ENCODE peak calls at places on chromosomes 13 and 19, in seven cellular contexts. L is left ventricle myocardium inferior; Q is tibial nerve; Y is CD8-positive, alpha-beta T cell; X is stomach; I is GM23338; N is breast epithelium. K is an unnamed sample.
A peak's percentile ranks its signal among the peaks of the same experiment; 100 is the strongest.

GRCh38 chr13:51849145-51850101 is 4.4 kb upstream of the TMEM272 start:
- DNase-seq in L (peak; percentile 35), Q (no peak), Y (no peak), X (no peak), I (peak; percentile 94), N (no peak), K (no peak)

GRCh38 chr13:42011601-42012401 is 36.6 kb upstream of the DGKH start:
- DNase-seq in L (no peak), Q (no peak), Y (no peak), X (peak; percentile 28), I (peak; percentile 59), N (peak; percentile 61), K (no peak)

GRCh38 chr19:49019242-49019932 is 2.5 kb upstream of the LHB start:
- DNase-seq in L (peak; percentile 75), Q (no peak), Y (peak; percentile 53), X (peak; percentile 83), I (peak; percentile 93), N (no peak), K (peak; percentile 74)

GRCh38 chr19:1860133-1860775 is 3.1 kb downstream of the KLF16 start:
- DNase-seq in L (no peak), Q (no peak), Y (peak; percentile 75), X (no peak), I (peak; percentile 73), N (no peak), K (peak; percentile 86)

GRCh38 chr13:44335463-44335862 is 38.2 kb upstream of the SERP2 start:
- DNase-seq in L (no peak), Q (no peak), Y (no peak), X (no peak), I (no peak), N (no peak), K (no peak)

GRCh38 chr19:44575116-44575700 is 38.2 kb upstream of the IGSF23 start:
- DNase-seq in L (no peak), Q (no peak), Y (no peak), X (no peak), I (no peak), N (no peak), K (no peak)

GRCh38 chr13:109198585-109198984 is 569.2 kb downstream of the MYO16 start:
- DNase-seq in L (no peak), Q (no peak), Y (no peak), X (no peak), I (no peak), N (no peak), K (no peak)

GRCh38 chr19:41175825-41176734 is 16.9 kb upstream of the CYP2S1 start:
- DNase-seq in L (peak; percentile 27), Q (peak; percentile 24), Y (peak; percentile 59), X (peak; percentile 62), I (peak; percentile 96), N (no peak), K (no peak)

GRCh38 chr13:110338441-110339101 is 31.5 kb downstream of the COL4A2 start:
- DNase-seq in L (peak; percentile 69), Q (peak; percentile 48), Y (no peak), X (no peak), I (no peak), N (no peak), K (no peak)

DNA sequence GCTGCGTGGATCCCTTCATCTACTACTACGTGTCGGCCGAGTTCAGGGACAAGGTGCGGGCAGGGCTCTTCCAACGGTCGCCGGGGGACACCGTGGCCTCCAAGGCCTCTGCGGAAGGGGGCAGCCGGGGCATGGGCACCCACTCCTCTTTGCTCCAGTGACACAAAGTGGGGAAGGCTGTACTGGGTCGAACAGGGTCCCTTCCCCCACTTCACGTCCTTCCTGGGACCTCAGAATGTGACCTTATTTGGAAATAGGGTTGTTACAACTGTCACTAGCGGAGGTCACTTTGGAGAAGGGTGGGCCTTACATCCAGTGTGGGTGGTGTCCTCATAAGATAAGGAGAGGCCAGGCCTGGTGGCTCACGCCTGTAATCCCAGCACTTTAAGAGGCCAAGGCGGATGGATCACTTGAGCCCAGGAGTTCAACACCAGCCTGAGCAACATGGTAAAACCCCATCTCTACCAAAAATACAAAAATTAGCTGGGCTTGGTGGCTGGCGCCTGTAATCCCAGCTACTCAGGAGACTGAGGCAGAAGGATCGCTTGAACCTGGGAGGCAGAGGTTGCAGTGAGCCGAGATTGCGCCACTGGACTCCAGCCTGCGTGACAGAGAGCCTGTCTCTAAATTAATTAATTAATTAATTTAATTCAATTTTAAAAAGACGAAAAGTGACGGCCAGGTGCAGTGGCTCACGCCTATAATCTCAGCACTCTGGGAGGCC is 1.8 kb downstream of the F2RL3 start:
- DNase-seq in L (no peak), Q (no peak), Y (no peak), X (no peak), I (no peak), N (no peak), K (no peak)
- H3K27ac ChIP-seq in L (no peak overlapping the region), Q (no peak overlapping the region), Y (no peak overlapping the region), X (no peak overlapping the region), I (no peak overlapping the region), N (no peak overlapping the region), K (no peak overlapping the region)

GRCh38 chr19:46782355-46783019 is 5.9 kb downstream of the SLC1A5 start:
- DNase-seq in L (no peak), Q (no peak), Y (no peak), X (no peak), I (no peak), N (no peak), K (no peak)

GRCh38 chr19:46783670-46784069 is 4.7 kb downstream of the SLC1A5 start:
- DNase-seq in L (no peak), Q (no peak), Y (no peak), X (no peak), I (no peak), N (no peak), K (no peak)

GRCh38 chr19:46785054-46785979 is 3.1 kb downstream of the SLC1A5 start:
- DNase-seq in L (no peak), Q (no peak), Y (no peak), X (no peak), I (no peak), N (no peak), K (no peak)

GRCh38 chr19:46785980-46786235 is 2.5 kb downstream of the SLC1A5 start:
- DNase-seq in L (no peak), Q (no peak), Y (no peak), X (no peak), I (no peak), N (no peak), K (no peak)

GRCh38 chr19:46784262-46785053 is 3.9 kb downstream of the SLC1A5 start:
- DNase-seq in L (peak; percentile 69), Q (peak; percentile 63), Y (no peak), X (peak; percentile 84), I (peak; percentile 82), N (peak; percentile 65), K (peak; percentile 59)
- TF ChIP-seq CTCF in L (peak; percentile 20), Q (peak; percentile 15), Y (peak; percentile 16), X (no peak), I (peak; percentile 64), N (no peak), K (no peak)

DNA sequence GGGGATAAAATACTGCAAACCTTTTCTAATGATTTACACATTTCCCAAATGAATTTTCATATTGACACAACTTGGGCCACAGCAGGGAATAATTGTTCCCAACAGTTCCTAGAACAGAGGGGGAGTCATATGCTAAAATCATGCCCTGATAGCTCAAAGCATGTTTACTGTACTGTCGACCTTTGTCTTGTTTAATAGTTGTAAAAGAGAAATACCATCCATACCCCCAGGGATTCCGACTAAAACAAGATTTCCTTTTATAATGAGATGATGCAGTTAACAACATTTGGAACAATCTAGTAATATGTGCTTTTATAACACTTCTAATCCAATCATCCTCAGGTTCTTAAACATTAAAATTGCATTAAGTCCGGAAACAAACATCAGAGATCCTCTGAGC is 759.7 kb downstream of the OLFM4 start:
- DNase-seq in L (no peak), Q (no peak), Y (no peak), X (no peak), I (no peak), N (no peak), K (no peak)
- H3K4me3 ChIP-seq in L (no peak overlapping the region), Q (no peak overlapping the region), Y (no peak overlapping the region), X (no peak overlapping the region), I (no peak overlapping the region), N (no peak overlapping the region), K (no peak overlapping the region)

GRCh38 chr13:49455016-49455398 is 10.9 kb downstream of the SETDB2 start:
- DNase-seq in L (no peak), Q (no peak), Y (no peak), X (no peak), I (no peak), N (no peak), K (no peak)
- H3K27ac ChIP-seq in L (no peak overlapping the region), Q (peak overlapping the region; percentile 31), Y (no peak overlapping the region), X (no peak overlapping the region), I (no peak overlapping the region), N (peak overlapping the region; percentile 14), K (no peak overlapping the region)

DNA sequence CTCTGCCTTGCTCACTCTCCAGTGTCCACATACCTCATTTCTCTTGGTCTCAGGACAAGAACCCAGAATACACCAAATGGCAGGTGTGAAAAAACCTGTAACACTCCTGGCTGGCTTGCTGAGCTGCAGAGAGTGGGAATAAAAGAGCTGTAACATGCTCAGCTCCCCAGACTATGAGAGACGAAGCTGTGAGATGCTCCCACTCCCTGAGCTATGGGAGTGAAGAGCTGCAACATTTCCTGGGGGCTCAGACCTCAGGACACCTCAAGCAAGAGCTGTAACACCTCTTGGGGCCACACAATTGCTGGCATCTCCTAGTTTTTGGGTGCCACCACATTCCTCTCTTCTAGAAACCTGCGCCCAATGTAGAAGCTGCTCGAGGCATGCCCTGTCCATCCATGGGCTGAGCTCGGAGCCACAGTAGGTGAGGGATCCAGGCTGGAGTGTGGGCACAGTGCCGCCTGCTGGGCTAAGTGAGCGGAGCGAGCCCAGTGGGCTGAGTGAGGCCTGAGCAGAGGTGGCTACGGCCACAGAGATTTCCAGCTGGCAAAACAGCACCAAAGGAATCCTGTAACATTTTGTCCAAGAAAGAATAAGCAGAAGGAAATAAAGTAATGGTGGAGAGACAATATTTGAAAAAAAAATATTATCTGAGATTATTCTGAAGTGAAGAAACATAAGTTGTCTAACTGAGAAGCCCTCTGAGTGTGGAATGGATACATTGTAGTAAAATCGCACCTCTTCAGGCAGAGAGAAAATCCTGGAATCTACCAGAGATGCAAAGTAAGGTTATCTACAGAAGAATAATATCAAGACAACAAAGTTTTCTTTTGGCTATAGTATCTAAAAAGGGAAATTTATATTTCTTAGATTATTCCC is 186.2 kb upstream of the PCDH9 start:
- DNase-seq in L (no peak), Q (no peak), Y (no peak), X (peak; percentile 29), I (peak; percentile 82), N (no peak), K (peak; percentile 61)
- TF ChIP-seq CTCF in L (peak; percentile 52), Q (peak; percentile 22), Y (no peak), X (no peak), I (peak; percentile 85), N (no peak), K (peak; percentile 69)

GRCh38 chr19:17321655-17322489 is 12.5 kb downstream of the DDA1 start:
- DNase-seq in L (no peak), Q (no peak), Y (no peak), X (no peak), I (no peak), N (no peak), K (no peak)

GRCh38 chr19:17323973-17324327 is 10.7 kb downstream of the ANO8 start:
- DNase-seq in L (no peak), Q (no peak), Y (no peak), X (no peak), I (no peak), N (no peak), K (no peak)

GRCh38 chr19:17324357-17325114 is 10.1 kb downstream of the ANO8 start:
- DNase-seq in L (no peak), Q (no peak), Y (peak; percentile 18), X (no peak), I (no peak), N (no peak), K (no peak)

GRCh38 chr19:17323274-17323972 is 11.2 kb downstream of the ANO8 start:
- DNase-seq in L (no peak), Q (no peak), Y (no peak), X (no peak), I (no peak), N (no peak), K (no peak)

GRCh38 chr19:17322854-17323253 is 11.8 kb downstream of the ANO8 start:
- DNase-seq in L (no peak), Q (no peak), Y (no peak), X (no peak), I (no peak), N (no peak), K (no peak)
- H3K4me3 ChIP-seq in L (no peak overlapping the region), Q (no peak overlapping the region), Y (no peak overlapping the region), X (no peak overlapping the region), I (peak overlapping the region; percentile 32), N (no peak overlapping the region), K (no peak overlapping the region)